ENCODE peak calls at places on chromosomes 7 and 10, in ten cellular contexts. M is transverse colon; U is left ventricle myocardium superior; D is NCI-H446 treated with DMSO at 0.1 percent for 48 hours; J is activated CD4-positive, alpha-beta T cell treated with anti-CD3 and anti-CD28 coated beads, Interleukin-2, amount 10 ng/mL, durations not matched to agents 7 days and 5 days; B is GM12892; W is kidney tubule cell; I is A172; O is GM12865; Z is activated T-helper 1 cell treated with anti-CD3 and anti-CD28 coated beads, Interleukin-2, amount 50 U/mL, for 16 hours. V is an unnamed sample.

GRCh38 chr10:7351905-7352304 is 58.9 kb downstream of the SFMBT2 start:
- DNase-seq in O (no peak), J (no peak), W (no peak), M (no peak), Z (no peak), D (no peak), U (no peak), B (no peak), I (peak; percentile 19), V (no peak)

GRCh38 chr7:50208335-50208982 is 96.1 kb upstream of the IKZF1 start:
- DNase-seq in J (peak; percentile 9), I (no peak), O (no peak), B (no peak), W (no peak), Z (no peak), M (no peak), D (no peak), U (no peak), V (no peak)

GRCh38 chr7:90180011-90180585 is 25.8 kb downstream of the STEAP1 start:
- DNase-seq in Z (no peak), J (no peak), W (peak; percentile 61), U (no peak), I (peak; percentile 26), M (no peak), D (no peak), O (peak; percentile 18), B (no peak), V (no peak)

GRCh38 chr10:99975942-99976809 is 33.6 kb downstream of the DNMBP start:
- DNase-seq in M (no peak), U (no peak), J (no peak), I (no peak), B (no peak), D (peak; percentile 14), W (no peak), O (peak; percentile 52), Z (no peak), V (no peak)

GRCh38 chr7:107051376-107051775 is 6.9 kb downstream of the PRKAR2B start:
- DNase-seq in O (no peak), M (no peak), J (no peak), B (no peak), Z (no peak), U (no peak), I (no peak), W (no peak), D (no peak), V (no peak)

GRCh38 chr7:117272360-117272759 is 50.5 kb downstream of the WNT2 start:
- DNase-seq in W (no peak), I (no peak), J (no peak), Z (no peak), D (no peak), B (no peak), O (no peak), U (no peak), M (no peak), V (no peak)

GRCh38 chr7:137772748-137773147 is 74.0 kb downstream of the DGKI start:
- DNase-seq in D (no peak), W (peak; percentile 83), M (no peak), J (no peak), B (no peak), O (no peak), U (no peak), I (peak; percentile 83), Z (no peak), V (no peak)

GRCh38 chr10:33381897-33382578 is 47.6 kb upstream of the NRP1 start:
- DNase-seq in U (no peak), O (no peak), D (no peak), Z (no peak), B (no peak), M (peak; percentile 40), J (no peak), I (no peak), W (no peak), V (no peak)

GRCh38 chr7:121385800-121386179 is 10.3 kb downstream of the FAM3C start:
- DNase-seq in B (no peak), M (no peak), Z (no peak), W (no peak), D (peak; percentile 37), J (no peak), O (peak; percentile 87), I (no peak), U (no peak), V (no peak)

GRCh38 chr7:157762824-157763223 is 426.0 kb downstream of the DNAJB6 start:
- DNase-seq in B (no peak), J (no peak), O (no peak), I (no peak), U (peak; percentile 22), W (no peak), Z (no peak), M (no peak), D (no peak), V (no peak)

GRCh38 chr10:12841426-12841825 is 160.1 kb downstream of the CCDC3 start:
- DNase-seq in I (no peak), O (no peak), J (no peak), W (no peak), D (no peak), U (no peak), B (no peak), Z (no peak), M (no peak), V (no peak)

GRCh38 chr7:160958-161725 is 31.2 kb upstream of the FAM20C start:
- DNase-seq in M (no peak), B (no peak), Z (no peak), D (no peak), W (no peak), I (no peak), O (no peak), U (peak; percentile 18), J (no peak), V (no peak)

GRCh38 chr7:29609162-29610030 is 45.8 kb downstream of the PRR15 start:
- DNase-seq in M (peak; percentile 65), O (peak; percentile 33), B (no peak), Z (no peak), W (peak; percentile 86), D (no peak), J (no peak), U (no peak), I (peak; percentile 94), V (no peak)

GRCh38 chr7:100602889-100603696 is 930 bp downstream of the PCOLCE start:
- DNase-seq in B (no peak), D (no peak), O (no peak), M (peak; percentile 59), W (no peak), Z (no peak), J (no peak), U (peak; percentile 86), I (peak; percentile 60), V (no peak)

GRCh38 chr7:39952378-39952777 is 2.3 kb downstream of the CDK13 start:
- DNase-seq in Z (no peak), O (peak; percentile 24), U (no peak), I (peak; percentile 16), M (no peak), J (no peak), B (no peak), W (peak; percentile 57), D (no peak), V (no peak)

GRCh38 chr7:7242899-7243298 is 60.6 kb downstream of the C1GALT1 start:
- DNase-seq in D (no peak), M (no peak), Z (no peak), W (no peak), O (no peak), U (no peak), I (no peak), J (no peak), B (no peak), V (no peak)

GRCh38 chr10:93383562-93383981 is 98.6 kb downstream of the MYOF start:
- DNase-seq in J (no peak), U (no peak), O (no peak), W (peak; percentile 59), I (peak; percentile 98), Z (no peak), D (no peak), M (no peak), B (no peak), V (no peak)

GRCh38 chr7:116034411-116034810 is 3.8 kb upstream of the TFEC start:
- DNase-seq in Z (no peak), J (no peak), D (no peak), O (no peak), M (no peak), B (no peak), U (no peak), W (no peak), I (no peak), V (no peak)

GRCh38 chr10:89032141-89032814 is 41.7 kb downstream of the FAS start:
- DNase-seq in D (no peak), W (peak; percentile 85), J (no peak), O (peak; percentile 69), B (no peak), M (no peak), Z (peak; percentile 22), I (peak; percentile 82), U (peak; percentile 32), V (no peak)

GRCh38 chr10:29987471-29987870 is 71.9 kb downstream of the JCAD start:
- DNase-seq in W (no peak), B (no peak), M (no peak), Z (no peak), J (no peak), O (no peak), D (no peak), U (no peak), I (no peak), V (no peak)

GRCh38 chr10:104281694-104282093 is 12.7 kb downstream of the GSTO2 start:
- DNase-seq in J (no peak), I (no peak), D (no peak), O (no peak), U (no peak), W (no peak), M (no peak), B (no peak), Z (no peak), V (no peak)

GRCh38 chr7:115125312-115125711 is 203.4 kb downstream of the MDFIC start:
- DNase-seq in W (no peak), M (no peak), J (no peak), U (no peak), I (no peak), Z (no peak), B (no peak), O (no peak), D (no peak), V (no peak)

GRCh38 chr10:74282151-74282852 is 131.3 kb downstream of the ADK start:
- DNase-seq in U (no peak), Z (no peak), I (no peak), D (no peak), M (no peak), B (no peak), J (no peak), O (no peak), W (no peak), V (no peak)

GRCh38 chr7:21193895-21194294 is 234.0 kb upstream of the SP4 start:
- DNase-seq in U (no peak), I (no peak), D (no peak), J (no peak), Z (no peak), B (no peak), W (no peak), O (no peak), M (no peak), V (no peak)

GRCh38 chr10:6574777-6575176 is 5.3 kb downstream of the PRKCQ start:
- DNase-seq in B (no peak), D (no peak), I (no peak), W (no peak), U (no peak), M (no peak), O (no peak), J (no peak), Z (no peak), V (no peak)

GRCh38 chr10:110556993-110557601 is 10.4 kb upstream of the SMC3 start:
- DNase-seq in J (peak; percentile 80), I (no peak), O (peak; percentile 82), W (peak; percentile 62), Z (peak; percentile 50), D (no peak), B (peak; percentile 19), U (peak; percentile 39), M (peak; percentile 40), V (peak; percentile 50)

GRCh38 chr10:28202941-28203352 is 99.9 kb downstream of the MPP7 start:
- DNase-seq in Z (no peak), W (no peak), M (no peak), B (no peak), D (no peak), O (no peak), J (no peak), U (peak; percentile 41), I (peak; percentile 97), V (no peak)

GRCh38 chr7:106126170-106126938 is 14.2 kb upstream of the SYPL1 start:
- DNase-seq in O (no peak), D (no peak), M (peak; percentile 42), I (peak; percentile 53), W (peak; percentile 72), J (peak; percentile 55), B (no peak), U (no peak), Z (no peak), V (no peak)